ENCODE peak calls at places on chromosomes 11 and 22, in six cellular contexts. L is upper lobe of right lung, N is K562, S is GM06990, I is esophagus squamous epithelium, Q is transverse colon. R is an unnamed sample.
A peak's percentile ranks its signal among the peaks of the same experiment; 100 is the strongest.

GRCh38 chr11:35523351-35523768 is 2.1 kb downstream of the PAMR1 start:
- DNase-seq in L (no peak), N (no peak), S (no peak), I (no peak), Q (no peak), R (no peak)

GRCh38 chr11:74397531-74398243 is 546 bp downstream of the PGM2L1 start:
- DNase-seq in L (peak; percentile 74), N (peak; percentile 41), S (peak; percentile 42), I (no peak), Q (peak; percentile 62), R (peak; percentile 68)

GRCh38 chr22:37588540-37589215 is 8.8 kb upstream of the LGALS2 start:
- DNase-seq in L (no peak), N (no peak), S (no peak), I (no peak), Q (peak; percentile 76), R (no peak)

GRCh38 chr11:105315287-105315686 is 175.7 kb upstream of the CARD18 start:
- DNase-seq in L (no peak), N (no peak), S (no peak), I (no peak), Q (no peak), R (peak; percentile 29)

GRCh38 chr22:41535244-41535643 is 9.0 kb downstream of the POLR3H start:
- DNase-seq in L (no peak), N (peak; percentile 30), S (no peak), I (no peak), Q (no peak), R (peak; percentile 7)

GRCh38 chr11:75812542-75813040 is 2.4 kb upstream of the UVRAG start:
- DNase-seq in L (no peak), N (no peak), S (no peak), I (no peak), Q (no peak), R (no peak)

GRCh38 chr11:101401245-101401644 is 182.6 kb downstream of the TRPC6 start:
- DNase-seq in L (no peak), N (no peak), S (no peak), I (no peak), Q (no peak), R (no peak)

GRCh38 chr11:115764172-115764571 is 260.0 kb upstream of the CADM1 start:
- DNase-seq in L (no peak), N (no peak), S (no peak), I (no peak), Q (no peak), R (no peak)

GRCh38 chr11:8812438-8812837 is 98.6 kb upstream of the AKIP1 start:
- DNase-seq in L (peak; percentile 87), N (no peak), S (no peak), I (no peak), Q (no peak), R (no peak)
- TF ChIP-seq CTCF in L (no peak), N (no peak), S (no peak), I (no peak), Q (no peak), R (no peak)

GRCh38 chr11:67441082-67441683 is 2.1 kb downstream of the CORO1B start:
- DNase-seq in L (no peak), N (no peak), S (no peak), I (no peak), Q (no peak), R (no peak)

GRCh38 chr11:67440229-67441081 is 2.8 kb downstream of the CORO1B start:
- DNase-seq in L (no peak), N (no peak), S (no peak), I (no peak), Q (no peak), R (no peak)

GRCh38 chr11:67438121-67438902 is 830 bp upstream of the PTPRCAP start:
- DNase-seq in L (no peak), N (no peak), S (peak; percentile 75), I (no peak), Q (peak; percentile 76), R (no peak)

GRCh38 chr11:67441731-67442401 is 1.4 kb downstream of the CORO1B start:
- DNase-seq in L (no peak), N (no peak), S (no peak), I (no peak), Q (no peak), R (no peak)

GRCh38 chr11:67439321-67440228 is 2.1 kb upstream of the PTPRCAP start:
- DNase-seq in L (no peak), N (no peak), S (no peak), I (no peak), Q (peak; percentile 62), R (peak; percentile 20)
- H3K4me3 ChIP-seq in L (no peak overlapping the region), N (no peak overlapping the region), S (peak overlapping the region; percentile 76), I (peak overlapping the region; percentile 12), Q (no peak overlapping the region), R (no peak overlapping the region)

GRCh38 chr22:30702856-30703255 is 8.2 kb downstream of the OSBP2 start:
- DNase-seq in L (no peak), N (no peak), S (no peak), I (no peak), Q (no peak), R (no peak)
- H3K27me3 ChIP-seq in L (no peaks in the 10 kb centered on the region), N (no peaks in the 10 kb centered on the region), S (no peaks in the 10 kb centered on the region), I (no peaks in the 10 kb centered on the region), Q (no peaks in the 10 kb centered on the region), R (no peaks in the 10 kb centered on the region)

GRCh38 chr11:44823006-44823405 is 96.2 kb downstream of the TSPAN18 start:
- DNase-seq in L (peak; percentile 33), N (peak; percentile 39), S (no peak), I (no peak), Q (no peak), R (no peak)
- TF ChIP-seq CTCF in L (peak; percentile 20), N (peak; percentile 48), S (peak; percentile 59), I (no peak), Q (no peak), R (no peak)

GRCh38 chr22:45503816-45504702 is 1.4 kb downstream of the FBLN1 start:
- DNase-seq in L (no peak), N (no peak), S (no peak), I (no peak), Q (no peak), R (no peak)

GRCh38 chr22:45503071-45503815 is 560 bp downstream of the FBLN1 start:
- DNase-seq in L (no peak), N (no peak), S (no peak), I (no peak), Q (no peak), R (no peak)

GRCh38 chr22:45499746-45500145 is 2.9 kb upstream of the FBLN1 start:
- DNase-seq in L (no peak), N (no peak), S (no peak), I (no peak), Q (peak; percentile 30), R (no peak)

GRCh38 chr22:45504703-45505341 is 2.1 kb downstream of the FBLN1 start:
- DNase-seq in L (no peak), N (no peak), S (no peak), I (no peak), Q (no peak), R (peak; percentile 41)

GRCh38 chr22:45502215-45503070 is at the start of gene FBLN1:
- DNase-seq in L (no peak), N (peak; percentile 22), S (no peak), I (no peak), Q (no peak), R (no peak)
- H3K4me3 ChIP-seq in L (peak within 1 kb of the TSS; percentile 54), N (no peak within 1 kb of the TSS), S (no peak within 1 kb of the TSS), I (peak within 1 kb of the TSS; percentile 78), Q (peak within 1 kb of the TSS; percentile 45), R (peak within 1 kb of the TSS; percentile 53)

GRCh38 chr11:64643258-64643881 is 52.4 kb downstream of the SLC22A12 start:
- DNase-seq in L (no peak), N (peak; percentile 29), S (no peak), I (no peak), Q (no peak), R (no peak)
- H3K27me3 ChIP-seq in L (peaks cover 50% of the 10 kb centered on the region), N (peaks cover 72% of the 10 kb centered on the region), S (peaks cover 1% of the 10 kb centered on the region), I (peaks cover 97% of the 10 kb centered on the region), Q (peaks cover 65% of the 10 kb centered on the region), R (peaks cover 46% of the 10 kb centered on the region)

GRCh38 chr11:60454212-60454611 is 1.4 kb upstream of the MS4A1 start:
- DNase-seq in L (no peak), N (no peak), S (peak; percentile 22), I (no peak), Q (no peak), R (no peak)

GRCh38 chr11:60457576-60457975 is 1.9 kb downstream of the MS4A1 start:
- DNase-seq in L (no peak), N (no peak), S (peak; percentile 53), I (no peak), Q (no peak), R (no peak)

GRCh38 chr11:60455531-60456042 is at the start of gene MS4A1:
- DNase-seq in L (no peak), N (no peak), S (peak; percentile 82), I (no peak), Q (peak; percentile 8), R (no peak)

DNA sequence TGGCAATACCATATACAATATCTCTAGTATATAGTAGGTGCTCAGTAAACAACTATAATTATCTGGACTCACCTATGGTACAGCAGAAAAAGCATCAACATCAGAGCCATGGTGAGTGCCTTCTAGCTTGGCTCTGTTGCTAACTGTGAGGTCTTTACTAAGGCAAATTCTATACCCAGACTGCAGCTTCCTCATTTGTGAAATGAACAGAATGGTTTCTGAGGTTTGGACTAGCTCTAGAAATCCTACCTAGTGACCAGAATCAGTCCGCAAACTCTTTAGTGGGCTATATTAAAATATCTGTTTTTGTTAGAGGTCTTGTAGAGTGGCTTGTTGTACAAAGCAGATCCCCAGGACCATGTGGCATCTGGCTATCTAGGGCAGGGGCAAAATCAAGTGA is 3.7 kb downstream of the MS4A1 start:
- DNase-seq in L (no peak), N (no peak), S (no peak), I (no peak), Q (no peak), R (no peak)
- TF ChIP-seq CTCF in L (no peak), N (no peak), S (no peak), I (no peak), Q (no peak), R (no peak)